ENCODE peak calls at places on chromosomes 3 and 15, in four cellular contexts. One of them, this sample, is unnamed.

GRCh38 chr3:58358808-58359207 is 26.1 kb downstream of the PXK start:
- DNase-seq in HepG2: no peak
- DNase-seq in K562: no peak
- DNase-seq in GM12878: no peak
- DNase-seq in this sample: no peak

GRCh38 chr3:105965384-105965783 is 96.6 kb upstream of the CBLB start:
- DNase-seq in GM12878: no peak
- DNase-seq in HepG2: no peak
- DNase-seq in K562: no peak
- DNase-seq in this sample: no peak

GRCh38 chr3:108822167-108822897 is at the start of gene TRAT1:
- DNase-seq in GM12878: no peak
- DNase-seq in K562: no peak
- DNase-seq in HepG2: no peak
- DNase-seq in this sample: no peak

GRCh38 chr3:4332574-4332973 is 29.4 kb downstream of the SETMAR start:
- DNase-seq in HepG2: no peak
- DNase-seq in GM12878: no peak
- DNase-seq in K562: no peak
- DNase-seq in this sample: no peak

GRCh38 chr15:58361291-58361759 is 70.5 kb upstream of the LIPC start:
- DNase-seq in GM12878: no peak
- DNase-seq in HepG2: no peak
- DNase-seq in K562: no peak
- DNase-seq in this sample: no peak

GRCh38 chr3:49998326-49998725 is 58.4 kb downstream of the RBM6 start:
- DNase-seq in K562: no peak
- DNase-seq in HepG2: no peak
- DNase-seq in GM12878: no peak
- DNase-seq in this sample: no peak

GRCh38 chr3:107969994-107970896 is 120.6 kb downstream of the CD47 start:
- DNase-seq in K562: no peak
- DNase-seq in GM12878: no peak
- DNase-seq in HepG2: peak
- DNase-seq in this sample: no peak

GRCh38 chr3:180804871-180805430 is 107.5 kb upstream of the FXR1 start:
- DNase-seq in K562: no peak
- DNase-seq in HepG2: peak
- DNase-seq in GM12878: no peak
- DNase-seq in this sample: peak

GRCh38 chr3:184583345-184584000 is 21.9 kb downstream of the EPHB3 start:
- DNase-seq in K562: peak
- DNase-seq in HepG2: no peak
- DNase-seq in GM12878: no peak
- DNase-seq in this sample: no peak

GRCh38 chr3:179768080-179768479 is 115.2 kb downstream of the USP13 start:
- DNase-seq in GM12878: no peak
- DNase-seq in HepG2: no peak
- DNase-seq in K562: peak
- DNase-seq in this sample: no peak

GRCh38 chr3:148957586-148957985 is 33.8 kb upstream of the GYG1 start:
- DNase-seq in HepG2: peak
- DNase-seq in K562: peak
- DNase-seq in GM12878: no peak
- DNase-seq in this sample: peak

GRCh38 chr3:56926513-56927282 is 124.9 kb upstream of the ARHGEF3 start:
- DNase-seq in GM12878: no peak
- DNase-seq in K562: no peak
- DNase-seq in HepG2: no peak
- DNase-seq in this sample: no peak

GRCh38 chr3:18618723-18619122 is 193.6 kb upstream of the SATB1 start:
- DNase-seq in HepG2: no peak
- DNase-seq in GM12878: no peak
- DNase-seq in K562: no peak
- DNase-seq in this sample: no peak

GRCh38 chr3:60755094-60755493 is 496.2 kb downstream of the FHIT start:
- DNase-seq in GM12878: no peak
- DNase-seq in HepG2: peak
- DNase-seq in K562: no peak
- DNase-seq in this sample: no peak

GRCh38 chr15:41489641-41490040 is 4.0 kb upstream of the ITPKA start:
- DNase-seq in HepG2: no peak
- DNase-seq in K562: no peak
- DNase-seq in GM12878: no peak
- DNase-seq in this sample: no peak

GRCh38 chr15:25186906-25187645 is 232.3 kb downstream of the SNRPN start:
- DNase-seq in GM12878: no peak
- DNase-seq in HepG2: no peak
- DNase-seq in K562: no peak
- DNase-seq in this sample: no peak

GRCh38 chr3:59189561-59190338 is 139.9 kb upstream of the CFAP20DC start:
- DNase-seq in HepG2: peak
- DNase-seq in GM12878: no peak
- DNase-seq in K562: no peak
- DNase-seq in this sample: no peak

GRCh38 chr3:122077293-122078234 is 22.4 kb downstream of the CD86 start:
- DNase-seq in HepG2: no peak
- DNase-seq in GM12878: no peak
- DNase-seq in K562: no peak
- DNase-seq in this sample: no peak

GRCh38 chr3:180646187-180646790 is 33.0 kb downstream of the CCDC39 start:
- DNase-seq in HepG2: no peak
- DNase-seq in K562: no peak
- DNase-seq in GM12878: no peak
- DNase-seq in this sample: no peak

GRCh38 chr3:126816323-126816722 is 112.3 kb downstream of the CHCHD6 start:
- DNase-seq in GM12878: no peak
- DNase-seq in K562: no peak
- DNase-seq in HepG2: no peak
- DNase-seq in this sample: no peak

DNA sequence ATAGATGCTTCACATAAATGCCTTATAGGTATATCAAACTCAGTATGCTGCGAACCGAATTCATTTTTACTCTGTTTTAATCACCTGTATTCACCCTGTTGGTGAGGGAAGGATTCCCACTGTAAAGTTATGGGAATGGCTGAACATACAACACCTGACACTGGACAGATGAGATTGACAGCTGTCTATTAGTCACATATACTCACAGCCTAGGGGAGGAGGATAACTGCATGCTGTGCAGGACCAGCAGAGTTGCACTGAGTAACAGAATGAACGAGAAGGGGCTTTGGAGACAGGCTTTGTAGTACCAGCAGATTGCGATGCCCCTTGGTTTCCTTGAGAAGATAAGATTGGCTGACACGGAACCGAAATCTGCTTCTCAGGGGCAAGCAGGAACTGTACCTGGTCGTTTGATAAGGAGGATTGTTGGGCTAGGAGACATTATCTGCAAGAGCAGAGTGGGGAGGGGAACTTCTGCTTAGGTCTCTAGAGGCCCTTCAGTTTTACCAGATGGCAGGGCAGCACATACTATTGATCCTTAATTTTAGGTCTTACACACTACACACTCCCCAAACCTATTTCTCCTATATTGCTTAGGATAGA is 43.5 kb upstream of the SLC22A13 start:
- DNase-seq in GM12878: no peak
- DNase-seq in HepG2: no peak
- DNase-seq in K562: peak
- DNase-seq in this sample: no peak
- TF ChIP-seq SIN3A in GM12878: no peak
- TF ChIP-seq SIN3A in HepG2: no peak
- TF ChIP-seq SIN3A in K562: no peak
- TF ChIP-seq SIN3A in this sample: no peak

DNA sequence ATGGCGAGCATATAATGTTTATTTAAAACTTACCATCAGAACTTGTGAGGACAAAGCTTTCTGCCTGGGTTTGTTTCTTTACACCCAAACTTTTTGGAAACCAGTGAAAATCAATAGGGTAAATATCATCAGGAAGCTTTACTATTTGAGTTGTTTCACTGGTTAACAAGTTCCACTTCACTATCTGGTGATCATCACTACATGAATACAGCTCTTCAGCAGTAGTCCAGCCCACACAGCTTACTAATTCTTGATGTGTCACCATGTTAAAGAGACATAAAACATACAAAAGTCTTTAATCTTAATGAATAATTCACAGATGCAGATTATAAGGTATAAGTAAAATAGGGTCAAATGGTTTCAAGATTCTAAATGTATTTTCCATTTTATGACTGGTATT is 17.6 kb downstream of the IFT80 start:
- DNase-seq in GM12878: no peak
- DNase-seq in HepG2: no peak
- DNase-seq in K562: no peak
- DNase-seq in this sample: no peak
- TF ChIP-seq CREB1 in GM12878: no peak
- TF ChIP-seq CREB1 in HepG2: no peak
- TF ChIP-seq CREB1 in K562: no peak
- TF ChIP-seq CREB1 in this sample: no peak

DNA sequence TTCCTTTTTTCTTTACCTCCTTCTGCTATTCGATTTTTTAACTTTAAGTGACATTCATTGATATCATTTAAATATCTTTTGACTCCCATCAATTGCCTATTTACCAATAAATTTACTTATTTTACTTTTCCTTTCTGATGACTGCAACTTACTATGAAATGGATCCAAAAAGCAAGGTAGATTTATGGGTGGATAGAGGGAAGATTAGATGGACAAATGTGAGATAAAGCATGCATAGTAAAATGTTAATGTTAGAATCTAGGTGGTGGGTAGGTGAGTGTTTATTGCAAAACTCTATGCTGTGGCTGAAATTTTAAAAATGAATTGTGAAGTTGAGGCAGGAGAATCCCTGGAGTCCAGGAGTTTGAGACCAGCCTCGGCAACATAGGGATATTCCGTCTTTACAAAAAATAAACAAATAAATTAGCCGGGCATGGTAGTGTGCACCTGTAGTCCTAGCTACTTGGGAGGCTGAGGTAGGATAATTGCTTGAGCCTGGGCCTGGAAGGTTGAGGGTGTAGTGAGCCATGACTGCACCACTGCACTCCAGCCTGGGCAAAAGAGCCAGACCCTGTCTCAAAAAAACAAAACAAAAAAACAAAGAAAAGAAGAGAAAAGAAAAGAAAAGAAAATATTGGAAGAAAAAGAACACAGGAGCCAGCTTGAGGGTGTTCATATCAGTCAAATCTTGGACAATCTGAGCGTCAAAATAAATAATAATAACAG is 6.1 kb upstream of the PDCD6IP start:
- DNase-seq in K562: no peak
- DNase-seq in GM12878: no peak
- DNase-seq in HepG2: no peak
- DNase-seq in this sample: no peak
- H3K27ac ChIP-seq in K562: peak
- H3K27ac ChIP-seq in GM12878: no peak
- H3K27ac ChIP-seq in HepG2: no peak
- H3K27ac ChIP-seq in this sample: no peak

GRCh38 chr3:42497009-42497731 is 5.3 kb upstream of the VIPR1 start:
- DNase-seq in K562: no peak
- DNase-seq in HepG2: peak
- DNase-seq in GM12878: no peak
- DNase-seq in this sample: peak
- TF ChIP-seq SIN3A in K562: no peak
- TF ChIP-seq SIN3A in HepG2: no peak
- TF ChIP-seq SIN3A in GM12878: no peak
- TF ChIP-seq SIN3A in this sample: no peak

GRCh38 chr3:162586591-162586990 is 1090.0 kb downstream of the OTOL1 start:
- DNase-seq in K562: no peak
- DNase-seq in HepG2: no peak
- DNase-seq in GM12878: no peak
- DNase-seq in this sample: no peak
- TF ChIP-seq CREB1 in K562: no peak
- TF ChIP-seq CREB1 in HepG2: no peak
- TF ChIP-seq CREB1 in GM12878: no peak
- TF ChIP-seq CREB1 in this sample: no peak

GRCh38 chr3:152260529-152260928 is 8.2 kb upstream of the MBNL1 start:
- DNase-seq in K562: no peak
- DNase-seq in HepG2: no peak
- DNase-seq in GM12878: no peak
- DNase-seq in this sample: no peak
- H3K27ac ChIP-seq in K562: no peak
- H3K27ac ChIP-seq in HepG2: no peak
- H3K27ac ChIP-seq in GM12878: no peak
- H3K27ac ChIP-seq in this sample: no peak

DNA sequence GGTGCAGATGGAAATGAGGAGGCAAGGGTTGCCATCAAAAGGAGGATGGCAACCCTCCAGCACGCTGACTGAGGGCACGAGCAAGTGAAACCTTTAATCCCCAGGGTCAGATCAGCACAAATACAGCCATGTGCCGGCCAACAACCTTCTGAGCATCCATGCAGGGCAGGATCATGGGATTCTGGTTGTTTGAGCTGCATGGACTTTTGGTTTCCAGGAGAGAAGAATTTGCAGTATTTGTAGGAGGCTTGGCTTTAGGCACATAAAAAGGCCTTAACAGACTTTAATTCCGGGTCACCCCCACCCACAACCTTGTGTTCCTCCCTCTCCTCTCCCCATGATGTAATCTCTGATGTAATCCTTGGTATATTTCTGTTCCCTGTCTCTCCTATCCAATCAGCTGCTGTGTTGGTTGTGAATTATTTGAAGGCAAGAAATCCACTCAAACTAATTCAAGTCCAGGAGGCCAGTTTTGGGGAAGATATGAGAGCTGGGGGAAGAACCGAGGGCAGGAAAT is 254.3 kb downstream of the SHQ1 start:
- DNase-seq in K562: no peak
- DNase-seq in HepG2: no peak
- DNase-seq in GM12878: no peak
- DNase-seq in this sample: no peak
- TF ChIP-seq SIN3A in K562: no peak
- TF ChIP-seq SIN3A in HepG2: no peak
- TF ChIP-seq SIN3A in GM12878: no peak
- TF ChIP-seq SIN3A in this sample: no peak